ENCODE peak calls at places on chromosome 9, in eight cellular contexts. F is right cardiac atrium; V is CD4-positive, CD25-positive, alpha-beta regulatory T cell; J is right lobe of liver; O is HAP-1; C is H9; E is IMR-90; U is Karpas-422. R is an unnamed sample.

GRCh38 chr9:130498298-130498917 is 53.6 kb downstream of the ASS1 start:
- DNase-seq in E (no peak), J (peak; percentile 60), F (no peak), U (peak; percentile 70), V (no peak), O (peak; percentile 33), C (no peak), R (no peak)

GRCh38 chr9:92506184-92506857 is 24.0 kb upstream of the ASPN start:
- DNase-seq in V (no peak), J (no peak), O (peak; percentile 43), F (peak; percentile 53), U (no peak), E (peak; percentile 95), C (no peak), R (peak; percentile 97)

GRCh38 chr9:125747053-125747764 is at the start of gene PBX3:
- DNase-seq in F (peak; percentile 58), V (peak; percentile 54), U (peak; percentile 70), E (no peak), O (peak; percentile 70), J (peak; percentile 72), C (no peak), R (peak; percentile 78)

GRCh38 chr9:135290086-135290485 is 189.5 kb upstream of the PPP1R26 start:
- DNase-seq in J (no peak), V (no peak), F (peak; percentile 30), U (no peak), E (no peak), O (no peak), C (no peak), R (no peak)

GRCh38 chr9:87309236-87309635 is 188.4 kb upstream of the DAPK1 start:
- DNase-seq in F (no peak), E (peak; percentile 32), U (no peak), O (no peak), J (no peak), V (no peak), C (no peak), R (no peak)

GRCh38 chr9:88678431-88678830 is 143.5 kb downstream of the NXNL2 start:
- DNase-seq in U (no peak), O (no peak), F (no peak), V (no peak), C (no peak), E (no peak), J (no peak), R (no peak)

GRCh38 chr9:20220286-20220685 is 402.0 kb downstream of the MLLT3 start:
- DNase-seq in U (no peak), J (no peak), O (no peak), V (no peak), F (no peak), E (no peak), C (no peak), R (no peak)

GRCh38 chr9:136854842-136855460 is 2.8 kb downstream of the MAMDC4 start:
- DNase-seq in O (no peak), V (no peak), E (no peak), U (no peak), F (no peak), C (no peak), J (peak; percentile 16), R (no peak)

GRCh38 chr9:130143974-130144373 is 28.2 kb upstream of the NCS1 start:
- DNase-seq in J (no peak), E (peak; percentile 42), F (peak; percentile 52), U (no peak), O (no peak), C (no peak), V (no peak), R (no peak)

DNA sequence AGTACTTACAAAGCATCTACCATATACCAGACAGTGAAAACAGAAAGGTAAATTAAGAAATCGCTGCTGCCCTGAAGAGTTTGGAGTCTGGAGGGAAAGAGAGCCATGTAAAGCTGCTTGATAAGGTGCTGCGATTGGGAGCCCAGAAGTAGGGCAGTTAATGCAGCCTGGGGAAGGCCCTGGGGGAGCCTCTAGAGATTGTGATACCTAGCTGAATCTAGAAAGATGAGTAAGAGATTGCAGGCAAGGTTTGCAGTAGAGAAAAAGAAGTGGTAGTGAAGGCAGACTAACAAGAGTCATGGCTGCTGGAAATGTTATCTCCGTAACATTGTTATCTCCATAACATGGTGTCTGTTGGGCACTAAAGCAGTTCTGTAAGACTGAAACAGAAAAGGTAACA is 24.0 kb upstream of the GLIPR2 start:
- DNase-seq in C (no peak), V (no peak), E (no peak), J (no peak), U (peak; percentile 10), O (no peak), F (no peak), R (no peak)
- H3K4me1 ChIP-seq in C (no peaks in the 10 kb centered on the region), V (no peaks in the 10 kb centered on the region), E (peaks cover 6% of the 10 kb centered on the region), J (no peaks in the 10 kb centered on the region), U (no peaks in the 10 kb centered on the region), O (no peaks in the 10 kb centered on the region), F (no peaks in the 10 kb centered on the region), R (peaks cover 10% of the 10 kb centered on the region)

DNA sequence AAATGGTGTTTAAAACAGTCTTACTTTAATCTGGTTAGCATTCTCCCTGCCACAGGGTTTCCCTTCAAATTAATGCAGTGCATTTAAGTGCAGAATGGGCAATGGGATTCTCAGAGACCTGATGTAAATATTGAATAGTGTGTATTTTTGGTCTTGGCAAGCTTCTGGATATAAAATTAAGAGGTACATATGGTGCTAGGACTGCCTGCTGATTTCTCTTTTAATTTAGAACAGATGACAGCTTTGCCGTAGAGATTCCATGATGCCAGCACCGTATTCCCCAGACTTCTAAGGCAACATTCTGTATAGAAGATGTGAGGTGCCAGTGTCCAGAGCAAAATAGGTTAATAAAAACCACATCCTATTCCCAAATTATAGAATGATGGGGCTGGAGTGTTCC is 1.9 kb downstream of the MTAP start:
- DNase-seq in U (no peak), J (no peak), V (no peak), O (no peak), E (no peak), C (no peak), F (no peak), R (no peak)
- H3K4me1 ChIP-seq in U (peaks cover 61% of the 10 kb centered on the region), J (no peaks in the 10 kb centered on the region), V (peaks cover 39% of the 10 kb centered on the region), O (peaks cover 22% of the 10 kb centered on the region), E (peaks cover 7% of the 10 kb centered on the region), C (peaks cover 4% of the 10 kb centered on the region), F (no peaks in the 10 kb centered on the region), R (peaks cover 32% of the 10 kb centered on the region)

DNA sequence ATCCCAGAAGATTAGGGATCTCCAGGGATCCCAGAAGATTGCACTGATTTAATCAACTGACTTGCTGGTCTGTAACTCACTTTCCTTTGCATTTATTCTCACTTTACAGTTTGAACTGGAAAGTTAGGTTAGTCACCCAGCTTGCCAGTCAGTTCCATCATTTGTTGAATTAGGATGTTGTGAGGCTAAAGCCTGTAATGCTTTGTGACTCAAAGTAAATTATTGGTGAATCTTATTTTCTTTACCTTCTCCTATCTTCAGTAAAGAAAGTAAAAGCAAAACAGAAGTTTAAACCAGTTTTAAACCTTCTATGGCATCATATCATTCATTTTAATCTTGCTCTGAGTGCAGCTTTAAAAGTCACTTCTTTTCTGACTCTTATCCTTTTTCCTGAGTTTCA is 85.8 kb downstream of the SLC44A1 start:
- DNase-seq in C (no peak), V (no peak), F (no peak), J (no peak), E (peak; percentile 40), O (no peak), U (no peak), R (no peak)
- H3K4me1 ChIP-seq in C (no peaks in the 10 kb centered on the region), V (no peaks in the 10 kb centered on the region), F (peaks cover 5% of the 10 kb centered on the region), J (no peaks in the 10 kb centered on the region), E (no peaks in the 10 kb centered on the region), O (peaks cover 3% of the 10 kb centered on the region), U (no peaks in the 10 kb centered on the region), R (peaks cover 66% of the 10 kb centered on the region)

GRCh38 chr9:116096046-116096445 is 57.5 kb upstream of the PAPPA start:
- DNase-seq in O (no peak), F (no peak), U (no peak), E (peak; percentile 38), C (no peak), V (no peak), J (no peak), R (no peak)
- H3K4me1 ChIP-seq in O (no peaks in the 10 kb centered on the region), F (no peaks in the 10 kb centered on the region), U (no peaks in the 10 kb centered on the region), E (peaks cover 12% of the 10 kb centered on the region), C (no peaks in the 10 kb centered on the region), V (no peaks in the 10 kb centered on the region), J (no peaks in the 10 kb centered on the region), R (peaks cover 5% of the 10 kb centered on the region)

GRCh38 chr9:133524679-133525228 is at the start of gene MYMK:
- DNase-seq in C (no peak), J (no peak), U (no peak), V (no peak), O (no peak), E (no peak), F (no peak), R (no peak)
- H3K4me1 ChIP-seq in C (peaks cover 4% of the 10 kb centered on the region), J (no peaks in the 10 kb centered on the region), U (no peaks in the 10 kb centered on the region), V (no peaks in the 10 kb centered on the region), O (no peaks in the 10 kb centered on the region), E (peaks cover 2% of the 10 kb centered on the region), F (peaks cover 6% of the 10 kb centered on the region), R (peaks cover 8% of the 10 kb centered on the region)

GRCh38 chr9:99039388-99040182 is 65.3 kb upstream of the TGFBR1 start:
- DNase-seq in C (no peak), V (no peak), J (no peak), F (no peak), O (no peak), U (peak; percentile 44), E (peak; percentile 51), R (no peak)
- H3K4me1 ChIP-seq in C (no peaks in the 10 kb centered on the region), V (no peaks in the 10 kb centered on the region), J (no peaks in the 10 kb centered on the region), F (no peaks in the 10 kb centered on the region), O (no peaks in the 10 kb centered on the region), U (peaks cover 22% of the 10 kb centered on the region), E (peaks cover 24% of the 10 kb centered on the region), R (peaks cover 20% of the 10 kb centered on the region)